ENCODE peak calls at places on chromosomes 6 and 20, in seven cellular contexts. I is ovary; G is adrenal gland; B is CD8-positive, alpha-beta T cell; X is lower lobe of right lung; D is stomach; N is psoas muscle. W is an unnamed sample. For H3K4me1, the result is how much of the 10 kb centered on the place peaks cover.

GRCh38 chr20:14414560-14414959 is 77.1 kb upstream of the FLRT3 start:
- DNase-seq in I (no peak), G (no peak), B (no peak), X (no peak), D (no peak), N (no peak), W (no peak)

GRCh38 chr20:41204304-41205265 is 67.2 kb downstream of the PLCG1 start:
- DNase-seq in I (no peak), G (no peak), B (no peak), X (no peak), D (no peak), N (no peak), W (no peak)

GRCh38 chr20:37969949-37970855 is 63.1 kb downstream of the TTI1 start:
- DNase-seq in I (no peak), G (no peak), B (no peak), X (no peak), D (no peak), N (no peak), W (no peak)

GRCh38 chr6:24522090-24522820 is 27.5 kb downstream of the ALDH5A1 start:
- DNase-seq in I (no peak), G (no peak), B (no peak), X (no peak), D (no peak), N (no peak), W (no peak)

GRCh38 chr20:55097621-55098020 is 622.2 kb downstream of the DOK5 start:
- DNase-seq in I (no peak), G (no peak), B (no peak), X (no peak), D (no peak), N (no peak), W (no peak)

GRCh38 chr6:49550413-49551125 is at the start of gene C6orf141:
- DNase-seq in I (no peak), G (no peak), B (no peak), X (peak), D (peak), N (no peak), W (peak)

GRCh38 chr20:38270869-38271608 is 10.5 kb upstream of the KIAA1755 start:
- DNase-seq in I (peak), G (no peak), B (no peak), X (no peak), D (no peak), N (peak), W (no peak)

GRCh38 chr6:163780993-163781392 is 366.5 kb downstream of the QKI start:
- DNase-seq in I (no peak), G (no peak), B (no peak), X (no peak), D (no peak), N (peak), W (no peak)

GRCh38 chr6:53680489-53680888 is 14.9 kb upstream of the KLHL31 start:
- DNase-seq in I (no peak), G (no peak), B (no peak), X (no peak), D (no peak), N (no peak), W (no peak)

GRCh38 chr6:158631678-158632537 is 12.6 kb downstream of the DYNLT1 start:
- DNase-seq in I (peak), G (peak), B (no peak), X (no peak), D (peak), N (peak), W (peak)

GRCh38 chr6:82818727-82819126 is 246.9 kb downstream of the UBE3D start:
- DNase-seq in I (no peak), G (no peak), B (no peak), X (no peak), D (no peak), N (no peak), W (no peak)

GRCh38 chr6:121857551-121857950 is 422.1 kb downstream of the GJA1 start:
- DNase-seq in I (no peak), G (no peak), B (no peak), X (no peak), D (no peak), N (no peak), W (no peak)

GRCh38 chr20:59630526-59630925 is 26.2 kb downstream of the PHACTR3 start:
- DNase-seq in I (no peak), G (no peak), B (no peak), X (no peak), D (no peak), N (no peak), W (no peak)

GRCh38 chr6:786946-787763 is 94.2 kb upstream of the EXOC2 start:
- DNase-seq in I (no peak), G (no peak), B (no peak), X (no peak), D (no peak), N (no peak), W (no peak)

GRCh38 chr20:34956041-34956458 is 382 bp downstream of the MYH7B start:
- DNase-seq in I (no peak), G (no peak), B (no peak), X (no peak), D (no peak), N (no peak), W (no peak)

GRCh38 chr6:7108964-7109836 is 1.4 kb downstream of the RREB1 start:
- DNase-seq in I (peak), G (peak), B (peak), X (peak), D (peak), N (peak), W (peak)

GRCh38 chr6:7108196-7108963 is 619 bp downstream of the RREB1 start:
- DNase-seq in I (peak), G (peak), B (peak), X (peak), D (peak), N (peak), W (peak)

GRCh38 chr6:7111095-7111690 is 3.4 kb downstream of the RREB1 start:
- DNase-seq in I (no peak), G (no peak), B (no peak), X (no peak), D (no peak), N (no peak), W (no peak)

GRCh38 chr6:7107578-7108195 is at the start of gene RREB1:
- DNase-seq in I (peak), G (peak), B (peak), X (peak), D (peak), N (peak), W (peak)

GRCh38 chr6:7110092-7110792 is 2.5 kb downstream of the RREB1 start:
- DNase-seq in I (no peak), G (no peak), B (no peak), X (no peak), D (no peak), N (no peak), W (no peak)
- H3K4me3 ChIP-seq in I (peak), G (no peak), B (peak), X (peak), D (peak), N (peak), W (peak)

DNA sequence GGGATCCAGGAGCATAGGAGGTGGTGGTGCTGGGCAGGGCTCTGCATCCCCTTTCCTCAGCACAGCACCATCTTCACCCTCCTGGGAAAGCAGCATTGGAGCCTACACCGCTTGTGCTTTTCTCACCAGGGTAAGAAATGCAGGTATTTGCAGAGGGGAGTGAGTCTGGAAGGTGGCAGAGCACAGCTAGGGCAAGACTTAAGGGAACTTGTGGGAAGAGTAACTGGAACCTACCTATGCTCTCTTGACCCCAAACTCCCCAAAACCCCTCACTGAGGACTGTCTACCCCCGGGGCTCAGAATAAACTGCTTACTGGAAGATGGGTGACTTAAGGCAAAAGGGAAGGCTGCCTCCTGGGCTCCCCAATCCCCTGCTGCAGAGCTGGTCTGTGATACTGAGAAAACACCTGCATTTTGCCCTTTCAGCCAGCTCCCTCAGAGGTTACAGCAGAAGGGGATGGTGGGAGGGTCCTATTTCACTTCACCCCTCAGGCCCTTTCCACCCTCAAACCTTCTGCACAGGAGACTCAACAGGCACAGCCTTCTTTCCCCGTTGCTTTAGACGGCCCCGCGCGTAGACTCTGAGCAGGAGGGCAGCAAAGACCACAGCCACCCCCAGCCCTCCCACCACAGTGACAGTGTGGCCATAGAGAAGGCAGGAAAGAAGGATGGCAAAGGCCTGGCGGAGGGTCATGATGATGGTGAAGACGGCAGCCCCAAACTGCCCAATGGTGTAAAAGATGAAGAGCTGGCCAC is 2.9 kb downstream of the SLC35B2 start:
- DNase-seq in I (no peak), G (no peak), B (no peak), X (no peak), D (no peak), N (peak), W (peak)
- H3K4me1 ChIP-seq in I (under half), G (under half), B (under half), X (half or more), D (half or more), N (under half), W (under half)

DNA sequence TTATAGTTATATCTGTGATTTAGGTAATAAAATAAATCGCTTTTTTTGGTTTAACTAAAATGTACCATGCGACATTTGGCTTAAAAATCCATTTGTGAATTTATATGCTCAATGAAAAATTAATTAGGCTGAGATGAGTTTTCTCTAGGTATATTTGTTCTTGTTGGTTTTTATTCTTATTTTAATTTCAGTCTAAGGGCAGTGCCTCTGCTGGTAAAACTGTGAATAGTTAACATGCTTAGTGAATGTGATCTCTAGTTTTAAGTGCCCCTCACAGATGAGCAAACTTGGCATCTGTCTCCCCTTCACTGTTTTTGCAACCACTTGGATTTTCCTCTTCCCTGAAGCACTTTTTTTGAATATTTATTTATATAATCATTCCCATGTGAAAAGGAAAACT is 822.7 kb downstream of the GRIK2 start:
- DNase-seq in I (no peak), G (no peak), B (no peak), X (no peak), D (no peak), N (no peak), W (no peak)
- TF ChIP-seq CTCF in I (no peak), G (no peak), B (no peak), X (no peak), D (no peak), N (no peak), W (no peak)

GRCh38 chr6:155181498-155181897 is 82.3 kb upstream of the CLDN20 start:
- DNase-seq in I (no peak), G (no peak), B (no peak), X (no peak), D (no peak), N (no peak), W (no peak)

GRCh38 chr6:155185544-155185943 is 78.3 kb upstream of the CLDN20 start:
- DNase-seq in I (no peak), G (no peak), B (no peak), X (no peak), D (peak), N (no peak), W (no peak)

GRCh38 chr6:155186052-155186658 is 77.7 kb upstream of the CLDN20 start:
- DNase-seq in I (no peak), G (no peak), B (no peak), X (no peak), D (no peak), N (no peak), W (no peak)

GRCh38 chr6:155182103-155182502 is 81.7 kb upstream of the CLDN20 start:
- DNase-seq in I (no peak), G (no peak), B (no peak), X (no peak), D (no peak), N (no peak), W (no peak)

DNA sequence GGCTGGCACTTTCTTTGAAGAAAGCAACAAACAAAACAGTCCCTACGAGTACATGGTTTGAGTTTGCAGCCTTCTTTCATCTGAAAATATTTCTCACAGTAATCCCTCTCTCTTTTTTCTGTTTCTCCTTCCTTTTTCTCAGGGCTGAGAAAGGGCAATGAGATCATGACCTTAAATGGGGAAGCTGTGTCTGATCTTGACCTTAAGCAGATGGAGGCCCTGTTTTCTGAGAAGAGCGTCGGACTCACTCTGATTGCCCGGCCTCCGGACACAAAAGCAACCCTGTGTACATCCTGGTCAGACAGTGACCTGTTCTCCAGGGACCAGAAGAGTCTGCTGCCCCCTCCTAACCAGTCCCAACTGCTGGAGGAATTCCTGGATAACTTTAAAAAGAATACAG is 80.7 kb upstream of the CLDN20 start:
- DNase-seq in I (no peak), G (no peak), B (no peak), X (no peak), D (no peak), N (no peak), W (no peak)
- H3K4me3 ChIP-seq in I (no peak), G (no peak), B (no peak), X (no peak), D (no peak), N (no peak), W (no peak)

DNA sequence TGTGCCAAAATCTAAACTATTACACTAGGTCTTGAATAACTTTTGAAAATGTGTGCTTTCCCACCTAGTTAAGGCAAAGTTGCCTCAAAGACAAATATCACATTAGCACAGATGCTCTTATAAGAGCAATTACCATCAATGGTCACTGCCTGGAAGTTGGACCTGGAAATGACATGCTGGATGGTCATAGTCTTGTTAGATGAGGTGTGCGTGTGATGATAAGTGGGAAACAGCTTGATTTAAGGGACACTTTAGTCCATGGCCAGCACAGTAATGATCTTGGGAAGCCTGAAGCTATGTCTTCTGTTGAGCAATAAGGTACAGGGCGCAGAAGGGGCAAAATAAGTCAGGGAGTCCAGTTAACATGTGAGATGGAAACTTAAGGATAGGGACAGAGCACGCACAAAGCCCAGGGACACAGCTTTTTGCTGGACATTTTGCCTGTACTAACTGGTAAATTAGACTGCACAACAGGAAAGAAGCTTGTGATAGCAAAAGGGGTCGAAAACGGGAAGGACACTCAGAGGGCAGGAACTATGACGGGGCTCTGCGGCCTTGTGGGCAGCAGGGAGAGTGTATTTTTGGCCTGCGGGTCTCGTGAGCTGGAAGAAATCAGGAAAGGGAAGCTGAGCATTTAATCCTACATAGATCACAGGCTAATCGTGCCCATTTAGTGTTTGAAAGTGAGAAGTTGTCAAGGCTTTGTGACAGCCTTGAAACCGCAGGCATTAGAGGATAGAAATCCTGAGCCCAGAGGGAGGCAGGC is 66.7 kb upstream of the BMP2 start:
- DNase-seq in I (no peak), G (peak), B (no peak), X (peak), D (no peak), N (peak), W (peak)
- H3K4me1 ChIP-seq in I (under half), G (under half), B (under half), X (half or more), D (under half), N (under half), W (under half)

DNA sequence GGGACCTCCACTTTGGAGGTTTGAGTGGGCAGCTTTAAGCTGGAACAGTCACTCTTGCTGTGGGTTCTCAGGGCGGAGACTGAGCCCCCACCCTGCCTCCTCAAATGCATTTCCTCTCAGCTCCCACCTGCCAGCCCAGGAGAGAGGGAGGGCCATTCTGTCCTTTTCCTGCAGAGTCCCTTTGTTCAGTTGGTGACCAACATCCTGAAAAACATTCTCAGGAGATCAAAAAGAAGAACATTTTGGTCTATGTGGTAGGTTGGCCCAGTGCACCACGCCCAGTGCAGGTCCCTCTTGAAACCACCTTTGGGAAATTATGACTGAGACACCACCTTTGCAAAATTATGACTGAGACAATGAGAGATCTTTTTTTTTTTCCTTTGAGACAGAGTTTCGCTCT is 13.4 kb downstream of the SLC52A3 start:
- DNase-seq in I (no peak), G (no peak), B (no peak), X (no peak), D (no peak), N (no peak), W (no peak)
- TF ChIP-seq CTCF in I (no peak), G (no peak), B (no peak), X (no peak), D (no peak), N (no peak), W (no peak)

W was measured in left lung.